ENCODE peak calls at places on chromosomes 6 and 20, in seven cellular contexts. One of them, this sample, is unnamed.

GRCh38 chr6:95325858-95326257 is 251.5 kb upstream of the MANEA start:
- DNase-seq in H9: no peak
- DNase-seq in IMR-90: peak
- DNase-seq in trophoblast cell: no peak
- DNase-seq in neuronal stem cell: no peak
- DNase-seq in H1: no peak
- DNase-seq in mesenchymal stem cell: no peak
- DNase-seq in this sample: no peak

GRCh38 chr6:145214570-145214969 is 520.8 kb downstream of the EPM2A start:
- DNase-seq in H9: no peak
- DNase-seq in IMR-90: peak
- DNase-seq in trophoblast cell: peak
- DNase-seq in neuronal stem cell: peak
- DNase-seq in H1: no peak
- DNase-seq in mesenchymal stem cell: peak
- DNase-seq in this sample: peak

GRCh38 chr20:9179193-9179802 is 110.4 kb downstream of the PLCB4 start:
- DNase-seq in H9: no peak
- DNase-seq in IMR-90: peak
- DNase-seq in trophoblast cell: no peak
- DNase-seq in neuronal stem cell: no peak
- DNase-seq in H1: no peak
- DNase-seq in mesenchymal stem cell: peak
- DNase-seq in this sample: peak

GRCh38 chr6:98653171-98653570 is 181.2 kb upstream of the POU3F2 start:
- DNase-seq in H9: no peak
- DNase-seq in IMR-90: no peak
- DNase-seq in trophoblast cell: no peak
- DNase-seq in neuronal stem cell: no peak
- DNase-seq in H1: no peak
- DNase-seq in mesenchymal stem cell: no peak
- DNase-seq in this sample: no peak

GRCh38 chr6:106670236-106670635 is 40.9 kb downstream of the QRSL1 start:
- DNase-seq in H9: no peak
- DNase-seq in IMR-90: no peak
- DNase-seq in trophoblast cell: no peak
- DNase-seq in neuronal stem cell: no peak
- DNase-seq in H1: no peak
- DNase-seq in mesenchymal stem cell: no peak
- DNase-seq in this sample: no peak

GRCh38 chr20:35225319-35226125 is 968 bp upstream of the MMP24 start:
- DNase-seq in H9: no peak
- DNase-seq in IMR-90: no peak
- DNase-seq in trophoblast cell: no peak
- DNase-seq in neuronal stem cell: no peak
- DNase-seq in H1: no peak
- DNase-seq in mesenchymal stem cell: no peak
- DNase-seq in this sample: peak

GRCh38 chr6:21767891-21768659 is 174.5 kb downstream of the SOX4 start:
- DNase-seq in H9: no peak
- DNase-seq in IMR-90: peak
- DNase-seq in trophoblast cell: no peak
- DNase-seq in neuronal stem cell: no peak
- DNase-seq in H1: no peak
- DNase-seq in mesenchymal stem cell: peak
- DNase-seq in this sample: no peak

GRCh38 chr6:132872923-132873322 is 58.6 kb downstream of the RPS12 start:
- DNase-seq in H9: no peak
- DNase-seq in IMR-90: no peak
- DNase-seq in trophoblast cell: no peak
- DNase-seq in neuronal stem cell: no peak
- DNase-seq in H1: no peak
- DNase-seq in mesenchymal stem cell: no peak
- DNase-seq in this sample: no peak

GRCh38 chr6:31795616-31796298 is at the start of gene VARS1:
- DNase-seq in H9: peak
- DNase-seq in IMR-90: peak
- DNase-seq in trophoblast cell: peak
- DNase-seq in neuronal stem cell: peak
- DNase-seq in H1: no peak
- DNase-seq in mesenchymal stem cell: peak
- DNase-seq in this sample: peak

GRCh38 chr6:31794866-31795615 is 511 bp downstream of the VARS1 start:
- DNase-seq in H9: no peak
- DNase-seq in IMR-90: no peak
- DNase-seq in trophoblast cell: peak
- DNase-seq in neuronal stem cell: peak
- DNase-seq in H1: no peak
- DNase-seq in mesenchymal stem cell: peak
- DNase-seq in this sample: peak

GRCh38 chr6:31794294-31794865 is 1.2 kb downstream of the VARS1 start:
- DNase-seq in H9: no peak
- DNase-seq in IMR-90: peak
- DNase-seq in trophoblast cell: peak
- DNase-seq in neuronal stem cell: no peak
- DNase-seq in H1: no peak
- DNase-seq in mesenchymal stem cell: peak
- DNase-seq in this sample: no peak

GRCh38 chr6:31797607-31798006 is 2.1 kb upstream of the VARS1 start:
- DNase-seq in H9: no peak
- DNase-seq in IMR-90: no peak
- DNase-seq in trophoblast cell: no peak
- DNase-seq in neuronal stem cell: no peak
- DNase-seq in H1: no peak
- DNase-seq in mesenchymal stem cell: no peak
- DNase-seq in this sample: no peak

GRCh38 chr6:31796993-31797385 is 1.4 kb upstream of the VARS1 start:
- DNase-seq in H9: no peak
- DNase-seq in IMR-90: no peak
- DNase-seq in trophoblast cell: no peak
- DNase-seq in neuronal stem cell: no peak
- DNase-seq in H1: no peak
- DNase-seq in mesenchymal stem cell: no peak
- DNase-seq in this sample: no peak
- H3K27ac ChIP-seq in H9: no peak
- H3K27ac ChIP-seq in IMR-90: no peak
- H3K27ac ChIP-seq in trophoblast cell: no peak
- H3K27ac ChIP-seq in neuronal stem cell: no peak
- H3K27ac ChIP-seq in H1: no peak
- H3K27ac ChIP-seq in mesenchymal stem cell: peak
- H3K27ac ChIP-seq in this sample: no peak

DNA sequence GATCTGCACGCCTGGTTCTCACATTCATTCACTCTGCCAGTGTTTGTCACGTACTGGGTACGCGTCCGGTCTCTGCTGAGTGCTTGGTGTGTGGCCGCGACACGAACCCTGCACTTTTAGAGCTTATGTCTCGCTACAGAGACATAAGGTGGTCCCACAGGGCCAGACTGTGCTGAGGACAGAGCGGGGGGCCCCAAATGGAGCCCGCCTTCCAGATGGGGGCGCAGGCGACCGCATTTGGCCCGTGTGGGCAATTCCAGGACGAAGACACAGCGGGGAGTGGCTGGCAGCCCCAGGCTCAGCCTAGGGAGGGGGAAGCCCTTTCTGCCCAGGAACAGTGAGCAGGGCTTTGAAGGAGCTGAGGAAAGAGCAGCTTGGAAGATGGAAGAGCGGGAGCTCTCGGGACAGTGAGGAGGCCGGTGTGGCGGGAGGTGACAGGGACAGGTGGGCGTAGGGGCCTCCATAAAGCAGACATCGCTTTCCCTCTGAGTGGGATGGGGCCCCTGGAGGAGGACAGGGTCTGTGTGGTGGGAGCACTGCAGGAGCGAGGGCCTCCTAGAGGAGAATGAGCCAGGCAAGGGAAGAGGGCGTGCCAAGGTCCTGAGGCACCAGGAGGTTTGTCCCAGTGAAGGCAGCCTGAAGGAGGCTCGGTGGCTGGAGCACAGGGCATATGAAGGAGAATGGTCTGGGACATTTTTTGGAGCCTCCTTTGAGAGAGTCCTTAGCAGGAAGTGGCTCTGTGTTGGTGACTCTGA is 7.8 kb upstream of the MTG2 start:
- DNase-seq in H9: no peak
- DNase-seq in IMR-90: no peak
- DNase-seq in trophoblast cell: no peak
- DNase-seq in neuronal stem cell: no peak
- DNase-seq in H1: no peak
- DNase-seq in mesenchymal stem cell: no peak
- DNase-seq in this sample: no peak
- H3K4ac ChIP-seq in H9: no peak
- H3K4ac ChIP-seq in IMR-90: no peak
- H3K4ac ChIP-seq in trophoblast cell: no peak
- H3K4ac ChIP-seq in neuronal stem cell: no peak
- H3K4ac ChIP-seq in H1: no peak
- H3K4ac ChIP-seq in mesenchymal stem cell: no peak
- H3K4ac ChIP-seq in this sample: no peak

DNA sequence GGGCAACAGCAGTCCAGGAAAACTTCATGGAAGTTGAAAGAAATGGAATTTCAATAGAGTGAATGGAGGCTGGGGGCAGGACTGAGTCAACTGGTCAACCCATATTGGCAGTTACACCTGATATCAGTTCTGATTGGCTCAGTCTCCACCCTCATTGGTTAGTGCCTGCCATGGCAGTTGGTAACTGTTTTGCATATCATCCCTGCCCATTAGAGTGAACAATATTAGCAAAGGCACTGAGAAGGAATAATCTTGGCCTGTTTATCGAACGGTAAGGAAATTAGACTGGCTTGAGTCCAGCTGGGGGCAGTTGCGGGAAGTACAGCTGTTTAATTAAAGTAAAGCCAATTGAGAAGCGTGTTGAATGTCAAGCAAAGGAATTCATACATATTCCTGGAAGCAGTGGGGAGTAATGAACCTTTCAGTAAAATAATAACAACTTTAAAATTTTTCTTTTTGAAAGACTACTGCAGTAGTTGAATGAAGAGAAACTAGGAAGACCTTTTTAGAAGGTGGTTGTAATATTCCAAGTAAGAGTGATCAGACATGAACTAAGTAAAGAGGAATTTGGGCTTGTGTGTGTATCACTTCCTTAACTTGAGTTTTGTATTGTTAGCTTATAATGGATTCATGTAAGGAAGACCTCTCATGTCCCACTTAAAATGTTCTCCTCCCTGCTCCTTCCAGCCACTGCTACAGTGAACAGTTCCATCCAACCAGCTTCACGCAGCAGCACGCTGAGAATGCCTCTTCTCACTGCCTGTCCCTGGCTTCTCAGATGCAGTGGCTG is 17.2 kb upstream of the FAM50B start:
- DNase-seq in H9: no peak
- DNase-seq in IMR-90: no peak
- DNase-seq in trophoblast cell: no peak
- DNase-seq in neuronal stem cell: no peak
- DNase-seq in H1: no peak
- DNase-seq in mesenchymal stem cell: no peak
- DNase-seq in this sample: no peak
- H3K27ac ChIP-seq in H9: no peak
- H3K27ac ChIP-seq in IMR-90: no peak
- H3K27ac ChIP-seq in trophoblast cell: no peak
- H3K27ac ChIP-seq in neuronal stem cell: no peak
- H3K27ac ChIP-seq in H1: no peak
- H3K27ac ChIP-seq in mesenchymal stem cell: no peak
- H3K27ac ChIP-seq in this sample: no peak

DNA sequence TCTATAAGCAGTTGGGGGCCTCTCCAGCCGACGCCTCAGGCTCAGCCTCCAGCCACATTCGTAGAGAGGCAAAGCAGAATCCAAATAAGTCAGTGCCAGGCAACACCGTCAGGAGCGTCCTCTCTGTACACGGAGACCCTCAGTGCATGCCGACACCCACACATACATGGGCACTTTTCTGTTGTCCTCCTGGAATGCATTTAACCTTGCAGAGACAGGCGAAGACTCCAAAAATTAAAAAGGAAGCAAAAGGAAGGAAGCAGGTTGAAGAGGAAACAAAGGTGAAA is 325.9 kb downstream of the TAF4 start:
- DNase-seq in H9: no peak
- DNase-seq in IMR-90: no peak
- DNase-seq in trophoblast cell: no peak
- DNase-seq in neuronal stem cell: no peak
- DNase-seq in H1: no peak
- DNase-seq in mesenchymal stem cell: no peak
- DNase-seq in this sample: no peak
- H3K4ac ChIP-seq in H9: no peak
- H3K4ac ChIP-seq in IMR-90: no peak
- H3K4ac ChIP-seq in trophoblast cell: no peak
- H3K4ac ChIP-seq in neuronal stem cell: no peak
- H3K4ac ChIP-seq in H1: no peak
- H3K4ac ChIP-seq in mesenchymal stem cell: no peak
- H3K4ac ChIP-seq in this sample: no peak

DNA sequence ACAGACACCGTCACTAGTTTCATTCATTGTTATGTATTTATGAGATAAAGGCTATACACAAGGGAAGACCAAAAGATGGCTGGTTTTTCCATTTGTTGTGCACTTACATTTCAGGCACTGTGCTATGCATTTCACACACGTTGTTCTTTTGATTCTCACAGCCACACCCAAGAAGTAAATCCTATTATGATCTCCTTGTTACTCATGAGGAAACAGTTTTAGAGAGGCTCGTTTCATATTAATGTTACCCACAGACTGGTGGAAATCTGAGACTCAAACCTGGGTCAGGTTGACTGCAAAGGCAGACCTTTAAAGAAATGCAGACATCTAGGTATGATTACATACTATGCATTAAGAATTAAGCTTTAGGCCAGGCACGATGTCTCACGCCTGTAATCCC is 34.9 kb downstream of the SHLD1 start:
- DNase-seq in H9: no peak
- DNase-seq in IMR-90: no peak
- DNase-seq in trophoblast cell: no peak
- DNase-seq in neuronal stem cell: no peak
- DNase-seq in H1: no peak
- DNase-seq in mesenchymal stem cell: no peak
- DNase-seq in this sample: no peak
- H3K27ac ChIP-seq in H9: no peak
- H3K27ac ChIP-seq in IMR-90: no peak
- H3K27ac ChIP-seq in trophoblast cell: no peak
- H3K27ac ChIP-seq in neuronal stem cell: no peak
- H3K27ac ChIP-seq in H1: no peak
- H3K27ac ChIP-seq in mesenchymal stem cell: no peak
- H3K27ac ChIP-seq in this sample: no peak